ENCODE peak calls at places on chromosomes 16 and 17, in nine cellular contexts. C, K, N, V, Y, S, Q, H and A are unnamed samples. For H3K9me3, the result is how much of the 10 kb centered on the place peaks cover.

GRCh38 chr16:51557670-51558069 is 406.6 kb upstream of the SALL1 start:
- DNase-seq in K (no peak), S (no peak), C (no peak), H (no peak), N (no peak), Y (no peak), Q (no peak), V (no peak), A (no peak)

GRCh38 chr16:85613609-85614337 is 651 bp downstream of the GSE1 start:
- DNase-seq in K (peak), H (peak), N (peak), S (peak), Q (no peak), C (no peak), Y (peak), V (no peak), A (no peak)

GRCh38 chr17:50834786-50835562 is 412 bp upstream of the WFIKKN2 start:
- DNase-seq in H (no peak), K (no peak), C (peak), S (no peak), Y (peak), Q (no peak), V (no peak), N (no peak), A (no peak)

GRCh38 chr17:75485688-75486087 is 29.3 kb downstream of the TMEM94 start:
- DNase-seq in N (no peak), S (no peak), C (no peak), Q (no peak), K (no peak), Y (no peak), V (no peak), H (no peak), A (no peak)

GRCh38 chr16:86931410-86931941 is 353.1 kb downstream of the FOXL1 start:
- DNase-seq in H (peak), K (no peak), Y (peak), C (peak), N (no peak), V (peak), Q (no peak), S (no peak), A (no peak)

GRCh38 chr17:56153215-56153614 is at the start of gene ANKFN1:
- DNase-seq in Q (no peak), H (no peak), K (no peak), N (no peak), C (no peak), S (no peak), Y (no peak), V (no peak), A (no peak)

GRCh38 chr17:48429638-48430586 is at the start of gene SKAP1:
- DNase-seq in S (no peak), Y (no peak), C (no peak), Q (no peak), K (no peak), H (no peak), V (no peak), N (peak), A (peak)

GRCh38 chr16:53458623-53459022 is 24.4 kb downstream of the RBL2 start:
- DNase-seq in C (no peak), S (no peak), H (no peak), V (no peak), Y (no peak), Q (no peak), N (no peak), K (no peak), A (no peak)

GRCh38 chr16:69924777-69925191 is 26.4 kb upstream of the CLEC18A start:
- DNase-seq in K (peak), Q (no peak), V (peak), Y (peak), N (no peak), H (peak), S (no peak), C (peak), A (no peak)

DNA sequence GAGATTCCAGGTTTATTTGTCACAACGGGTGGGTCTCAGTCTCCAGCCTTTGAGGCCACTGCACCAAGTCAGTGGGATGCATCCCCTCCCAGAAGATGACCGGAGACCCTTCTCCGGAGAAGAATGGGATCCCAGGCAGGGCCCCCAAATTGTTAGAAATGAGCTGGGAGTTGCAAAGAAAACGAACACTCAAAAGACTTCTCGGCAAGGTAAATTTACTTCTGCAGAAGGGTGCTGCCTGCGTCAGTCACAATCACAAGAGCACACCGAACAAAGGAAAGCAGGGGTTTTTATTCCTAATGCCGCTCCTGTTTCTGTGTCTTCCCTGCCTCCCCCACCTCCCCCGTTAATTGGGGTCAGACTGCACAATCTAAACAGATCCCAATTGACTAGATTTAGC is 61.4 kb downstream of the ATF7IP2 start:
- DNase-seq in Q (no peak), C (no peak), S (no peak), H (no peak), K (no peak), Y (no peak), V (no peak), N (no peak), A (no peak)
- H3K9me3 ChIP-seq in Q (under half), C (under half), S (under half), H (half or more), K (under half), Y (under half), V (under half), N (under half), A (under half)

GRCh38 chr16:35752012-35752772 is 2292.8 kb downstream of the TP53TG3F start:
- DNase-seq in C (no peak), N (no peak), Q (no peak), S (no peak), Y (peak), K (no peak), V (no peak), H (no peak), A (no peak)
- H3K9me3 ChIP-seq in C (half or more), N (under half), Q (under half), S (under half), Y (under half), K (half or more), V (under half), H (under half), A (under half)

GRCh38 chr16:35746281-35746962 is 2287.0 kb downstream of the TP53TG3F start:
- DNase-seq in Q (no peak), H (no peak), V (no peak), Y (peak), K (no peak), N (no peak), C (no peak), S (no peak), A (no peak)
- H3K9me3 ChIP-seq in Q (under half), H (under half), V (under half), Y (under half), K (half or more), N (under half), C (half or more), S (under half), A (under half)

DNA sequence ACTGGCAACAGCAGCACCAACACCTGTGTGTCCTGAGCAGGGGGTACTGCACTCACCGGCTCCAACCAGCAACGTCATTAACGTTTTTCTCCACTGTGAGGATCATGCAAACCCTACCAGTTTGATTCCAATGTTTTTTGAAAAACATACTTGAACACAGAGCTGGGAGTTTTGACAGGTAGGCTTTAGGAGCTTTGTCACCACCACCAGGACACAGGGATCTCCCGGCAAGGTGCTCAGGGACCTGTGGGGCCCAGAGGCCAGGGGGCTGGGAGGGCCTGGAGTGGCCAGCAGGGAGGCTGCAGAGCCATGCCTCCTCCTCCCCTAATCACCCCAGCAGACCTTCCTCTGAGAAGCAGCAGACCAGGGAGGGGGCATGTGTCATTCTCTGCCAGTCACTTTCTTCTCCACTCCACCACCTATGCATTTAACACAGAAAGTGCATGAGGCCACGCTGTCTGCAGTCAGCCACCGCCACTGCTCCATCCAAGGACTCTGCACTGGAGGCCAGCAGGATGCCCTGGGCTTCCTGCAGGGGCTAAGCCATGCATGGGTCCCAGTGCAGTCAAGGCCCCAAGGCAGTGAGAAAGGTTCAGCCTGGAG is 768.2 kb downstream of the KCNJ18 start:
- DNase-seq in C (no peak), N (no peak), Q (no peak), K (no peak), H (no peak), S (no peak), Y (no peak), V (no peak), A (no peak)
- H3K9me3 ChIP-seq in C (under half), N (under half), Q (under half), K (under half), H (under half), S (under half), Y (under half), V (under half), A (under half)

DNA sequence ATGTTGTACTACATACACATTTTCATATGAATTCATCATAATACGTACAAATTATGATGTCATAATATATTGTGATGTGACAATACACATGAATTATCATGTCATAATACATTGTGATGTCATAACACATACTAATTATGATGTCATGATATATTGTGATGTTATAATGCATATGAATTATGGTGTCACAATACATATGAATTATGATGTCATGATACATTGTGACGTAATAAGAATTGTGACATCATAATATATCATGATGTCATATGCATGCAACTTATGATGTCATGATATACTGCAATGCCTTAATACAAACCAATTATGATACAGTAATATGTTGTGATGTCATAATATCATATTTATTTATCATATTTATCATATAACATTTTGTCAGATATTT is 2074.3 kb downstream of the TP53TG3F start:
- DNase-seq in K (no peak), C (no peak), S (no peak), N (no peak), H (no peak), V (no peak), Y (no peak), Q (peak), A (no peak)
- H3K9me3 ChIP-seq in K (half or more), C (under half), S (under half), N (under half), H (under half), V (under half), Y (under half), Q (under half), A (under half)

DNA sequence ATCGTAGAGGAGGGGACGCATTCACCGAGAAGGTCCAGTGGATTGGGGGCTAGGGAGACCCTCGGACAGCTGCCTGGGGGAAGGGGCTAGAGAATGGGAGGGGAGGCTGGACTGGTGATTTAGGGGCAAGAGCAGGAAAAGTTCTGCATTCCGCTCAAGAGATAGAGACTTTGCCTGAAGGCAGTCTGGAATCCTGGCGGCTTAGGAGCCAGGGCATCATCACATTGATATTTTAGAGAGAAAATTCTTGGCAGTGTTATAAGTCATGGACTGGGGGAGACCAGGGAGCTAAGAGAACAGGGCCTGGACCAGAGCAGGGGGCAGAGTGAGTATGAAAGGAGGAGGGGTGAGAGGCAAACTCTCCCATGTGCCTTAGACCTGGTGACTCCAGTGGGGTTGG is 35.8 kb downstream of the MSI2 start:
- DNase-seq in Q (no peak), H (no peak), Y (no peak), S (no peak), C (no peak), K (no peak), V (no peak), N (no peak), A (no peak)
- H3K9me3 ChIP-seq in Q (under half), H (under half), Y (under half), S (under half), C (under half), K (under half), V (under half), N (under half), A (under half)

DNA sequence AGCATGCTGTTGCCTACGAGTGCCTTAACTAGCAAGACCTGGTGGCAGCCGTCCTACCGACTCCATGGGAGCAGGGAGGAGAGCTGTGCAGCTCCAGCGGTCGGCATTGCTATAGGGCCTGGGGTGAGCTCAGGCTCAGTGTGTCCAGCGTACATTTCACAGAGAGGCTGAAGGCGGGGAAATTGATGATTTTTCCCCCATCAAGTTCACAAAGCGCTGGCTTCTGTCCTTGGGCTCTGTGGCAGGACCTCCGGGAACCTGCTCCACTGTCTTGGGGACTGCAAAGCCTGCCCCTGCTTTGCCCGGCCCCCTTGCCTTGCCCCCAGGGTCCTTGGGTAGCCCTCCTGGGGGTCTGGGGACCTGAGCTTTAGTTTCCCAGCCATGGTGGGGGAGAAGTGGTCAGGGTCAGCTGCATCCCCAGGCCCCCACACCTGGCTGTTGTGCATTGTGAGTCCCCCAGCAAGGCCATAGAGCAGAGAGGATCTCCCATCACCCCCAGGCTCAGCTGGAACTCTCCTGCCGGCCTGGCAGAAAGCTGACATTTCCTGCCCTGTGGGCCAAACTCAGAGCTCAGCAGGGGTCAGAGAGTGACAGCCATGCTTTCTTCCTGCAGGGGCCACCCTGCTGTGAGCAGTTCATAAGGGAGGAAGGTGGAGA is 3.9 kb upstream of the KCNJ18 start:
- DNase-seq in K (no peak), Y (peak), N (no peak), C (no peak), Q (no peak), S (no peak), H (no peak), V (no peak), A (no peak)
- H3K9me3 ChIP-seq in K (under half), Y (under half), N (under half), C (half or more), Q (under half), S (under half), H (under half), V (under half), A (under half)